ENCODE peak calls at places on chromosomes 12 and 14, in six cellular contexts. Q, X, M, K, G and F are unnamed samples.

GRCh38 chr12:122687091-122687490 is 16.1 kb downstream of the HCAR2 start:
- DNase-seq in Q (no peak), X (no peak), M (no peak), K (no peak), G (no peak), F (no peak)

GRCh38 chr12:69171881-69172280 is 67.5 kb upstream of the CPSF6 start:
- DNase-seq in Q (no peak), X (no peak), M (no peak), K (no peak), G (no peak), F (no peak)

GRCh38 chr12:56143870-56144269 is 8.5 kb upstream of the MYL6B start:
- DNase-seq in Q (no peak), X (no peak), M (no peak), K (no peak), G (no peak), F (no peak)

GRCh38 chr12:49983892-49984291 is 11.1 kb downstream of the AQP6 start:
- DNase-seq in Q (no peak), X (no peak), M (no peak), K (no peak), G (peak), F (peak)

GRCh38 chr14:91038439-91038838 is 22.0 kb downstream of the RPS6KA5 start:
- DNase-seq in Q (no peak), X (no peak), M (no peak), K (peak), G (no peak), F (peak)

GRCh38 chr14:64507376-64508156 is 3.0 kb downstream of the ZBTB1 start:
- DNase-seq in Q (no peak), X (no peak), M (no peak), K (peak), G (no peak), F (peak)

GRCh38 chr12:125183187-125184067 is 118.2 kb downstream of the AACS start:
- DNase-seq in Q (peak), X (peak), M (peak), K (peak), G (peak), F (peak)

GRCh38 chr12:90999946-91000345 is 4.8 kb downstream of the EPYC start:
- DNase-seq in Q (no peak), X (no peak), M (no peak), K (no peak), G (no peak), F (no peak)

GRCh38 chr12:118649765-118650585 is 273.6 kb downstream of the SUDS3 start:
- DNase-seq in Q (no peak), X (no peak), M (no peak), K (no peak), G (no peak), F (no peak)

GRCh38 chr12:92927055-92927435 is 2.0 kb downstream of the EEA1 start:
- DNase-seq in Q (no peak), X (peak), M (no peak), K (peak), G (peak), F (peak)

GRCh38 chr12:57904848-57905811 is 36.2 kb upstream of the ATP23 start:
- DNase-seq in Q (peak), X (peak), M (peak), K (peak), G (peak), F (peak)

GRCh38 chr12:131452444-131452860 is 258.4 kb upstream of the SFSWAP start:
- DNase-seq in Q (no peak), X (no peak), M (peak), K (no peak), G (no peak), F (peak)

GRCh38 chr12:4268549-4269181 is 4.9 kb upstream of the CCND2 start:
- DNase-seq in Q (no peak), X (no peak), M (peak), K (no peak), G (no peak), F (no peak)

GRCh38 chr12:13208533-13209278 is 12.2 kb downstream of the EMP1 start:
- DNase-seq in Q (no peak), X (no peak), M (no peak), K (no peak), G (peak), F (no peak)

GRCh38 chr14:68407838-68408237 is 385.0 kb downstream of the ZFP36L1 start:
- DNase-seq in Q (no peak), X (no peak), M (no peak), K (no peak), G (no peak), F (no peak)

GRCh38 chr12:54030889-54031860 is 1.7 kb upstream of the HOXC5 start:
- DNase-seq in Q (no peak), X (no peak), M (peak), K (peak), G (no peak), F (no peak)

GRCh38 chr12:26121323-26121740 is 3.5 kb downstream of the BHLHE41 start:
- DNase-seq in Q (peak), X (no peak), M (no peak), K (no peak), G (no peak), F (no peak)

GRCh38 chr14:34713681-34714319 is 593 bp downstream of the CFL2 start:
- DNase-seq in Q (peak), X (no peak), M (no peak), K (peak), G (peak), F (peak)